ENCODE peak calls at places on chromosomes 2 and 18, in four cellular contexts. X, P, D and Z are unnamed samples.

GRCh38 chr2:99821572-99822369 is 320.6 kb downstream of the AFF3 start:
- DNase-seq in P (no peak), X (no peak), D (no peak), Z (no peak)

GRCh38 chr2:65076345-65076710 is 20.1 kb downstream of the CEP68 start:
- DNase-seq in D (no peak), P (no peak), X (no peak), Z (no peak)

GRCh38 chr18:71249791-71250190 is 960.9 kb downstream of the SOCS6 start:
- DNase-seq in P (no peak), X (no peak), D (no peak), Z (peak)

GRCh38 chr2:239816571-239816970 is 208.6 kb downstream of the NDUFA10 start:
- DNase-seq in D (no peak), P (no peak), X (no peak), Z (no peak)

GRCh38 chr18:48835745-48836191 is 115.0 kb downstream of the SMAD7 start:
- DNase-seq in X (no peak), P (no peak), D (no peak), Z (no peak)

GRCh38 chr2:177783835-177784448 is 288.6 kb downstream of the PDE11A start:
- DNase-seq in X (no peak), P (no peak), D (no peak), Z (peak)

GRCh38 chr2:128259585-128259984 is 59.1 kb downstream of the HS6ST1 start:
- DNase-seq in D (no peak), X (no peak), P (no peak), Z (no peak)

GRCh38 chr2:215635788-215636139 is 199.9 kb upstream of the FN1 start:
- DNase-seq in P (no peak), X (peak), D (no peak), Z (no peak)

GRCh38 chr18:50079571-50080295 is 115.2 kb downstream of the MYO5B start:
- DNase-seq in X (no peak), D (no peak), P (no peak), Z (no peak)

GRCh38 chr2:86038291-86039081 is 67.2 kb downstream of the POLR1A start:
- DNase-seq in X (no peak), D (no peak), P (no peak), Z (no peak)

GRCh38 chr2:88658318-88658717 is 31.1 kb upstream of the EIF2AK3 start:
- DNase-seq in X (no peak), P (no peak), D (no peak), Z (no peak)

GRCh38 chr2:30756051-30756719 is 51.1 kb downstream of the CAPN13 start:
- DNase-seq in X (peak), P (peak), D (no peak), Z (peak)

GRCh38 chr2:174553811-174554493 is 43.7 kb downstream of the WIPF1 start:
- DNase-seq in P (no peak), X (no peak), D (no peak), Z (no peak)

GRCh38 chr2:188414869-188415753 is 123.4 kb downstream of the GULP1 start:
- DNase-seq in D (no peak), X (no peak), P (no peak), Z (no peak)

GRCh38 chr18:32730068-32730467 is 42.8 kb downstream of the KLHL14 start:
- DNase-seq in D (no peak), P (no peak), X (no peak), Z (no peak)

GRCh38 chr2:221463235-221463896 is 108.7 kb downstream of the EPHA4 start:
- DNase-seq in P (no peak), X (no peak), D (no peak), Z (peak)

GRCh38 chr2:163644238-163644637 is 91.6 kb downstream of the FIGN start:
- DNase-seq in D (no peak), X (no peak), P (no peak), Z (no peak)

GRCh38 chr2:164920430-164920829 is 34.9 kb downstream of the SLC38A11 start:
- DNase-seq in X (peak), D (no peak), P (no peak), Z (no peak)
- TF ChIP-seq JUND in X (peak), D (no peak), P (no peak), Z (no peak)

DNA sequence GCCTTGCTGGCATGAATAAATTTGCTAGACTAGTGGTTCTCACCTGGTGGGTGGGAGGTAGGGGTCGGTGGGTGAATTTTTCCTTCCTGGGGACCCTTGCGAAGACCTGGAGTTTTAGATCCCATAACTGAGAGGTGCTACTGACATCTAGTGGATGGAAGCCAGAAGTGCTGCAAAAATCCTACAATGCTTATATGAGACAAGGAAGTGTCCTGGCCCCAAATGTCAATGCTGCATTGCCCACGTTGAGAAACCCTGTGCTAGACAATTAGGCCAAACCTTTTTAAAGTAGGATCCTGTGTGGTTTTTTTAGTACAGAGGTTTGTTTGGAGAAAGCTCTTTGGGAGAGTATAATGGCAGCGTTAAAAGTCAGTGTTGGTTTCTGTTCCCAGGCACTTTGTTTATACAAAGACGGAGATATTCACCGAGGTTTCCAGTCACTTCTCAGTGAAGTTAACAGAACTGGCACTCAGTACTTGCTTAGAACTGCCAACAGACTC is 9.6 kb downstream of the SERPINB8 start:
- DNase-seq in X (peak), P (peak), D (peak), Z (peak)
- TF ChIP-seq JUND in X (no peak), P (no peak), D (no peak), Z (no peak)

GRCh38 chr2:10172033-10172865 is 49.7 kb downstream of the RRM2 start:
- DNase-seq in P (no peak), D (no peak), X (no peak), Z (no peak)

GRCh38 chr2:10169053-10169578 is 46.6 kb downstream of the RRM2 start:
- DNase-seq in D (no peak), X (peak), P (no peak), Z (no peak)

GRCh38 chr2:10170256-10170655 is 47.7 kb downstream of the RRM2 start:
- DNase-seq in D (no peak), X (no peak), P (no peak), Z (no peak)

GRCh38 chr2:10169581-10169980 is 47.0 kb downstream of the RRM2 start:
- DNase-seq in P (no peak), D (no peak), X (no peak), Z (no peak)

DNA sequence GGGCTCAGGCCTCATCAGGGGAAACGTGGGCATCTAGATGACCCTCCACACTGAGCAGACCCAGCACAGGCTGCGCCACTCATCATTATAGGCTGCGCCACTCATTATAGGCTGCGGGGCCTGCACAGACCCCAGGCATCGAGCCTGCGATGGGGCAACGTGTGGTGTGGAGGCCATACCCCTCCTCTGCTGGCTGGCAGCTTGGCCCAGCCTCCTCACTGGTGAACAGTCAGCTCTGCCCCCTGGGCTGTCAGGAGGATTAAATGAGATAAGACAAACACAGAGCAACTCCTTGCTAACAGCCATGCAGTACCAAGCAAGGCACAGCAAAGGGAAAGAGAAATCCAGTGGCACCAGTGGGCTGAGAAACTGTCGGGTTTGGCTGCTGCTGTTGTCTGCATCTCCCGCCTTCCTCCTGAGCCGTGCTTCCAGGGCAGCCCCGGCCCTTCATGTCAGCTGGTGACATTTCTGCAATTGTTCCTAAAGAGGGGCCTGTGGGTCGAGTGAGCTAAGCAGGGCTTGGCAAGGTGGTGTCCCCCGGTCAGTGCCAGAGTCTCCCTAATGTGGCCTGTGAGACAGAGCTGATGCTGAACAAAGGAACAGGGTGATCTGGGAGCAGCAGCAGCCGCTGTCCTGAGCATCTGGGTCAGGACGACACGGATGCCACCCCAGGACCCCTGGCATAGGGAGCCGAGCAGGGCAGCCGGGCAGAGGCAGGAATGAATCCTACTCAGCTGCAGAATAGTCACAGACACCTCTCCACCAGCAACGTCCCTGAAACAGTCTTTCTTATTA is 48.7 kb downstream of the RRM2 start:
- DNase-seq in X (no peak), D (no peak), P (no peak), Z (no peak)
- TF ChIP-seq JUND in X (no peak), D (no peak), P (no peak), Z (no peak)

GRCh38 chr2:46306320-46306719 is 9.1 kb downstream of the EPAS1 start:
- DNase-seq in P (no peak), X (peak), D (peak), Z (no peak)

GRCh38 chr2:46308629-46309028 is 11.4 kb downstream of the EPAS1 start:
- DNase-seq in P (no peak), X (peak), D (no peak), Z (no peak)

GRCh38 chr2:46305767-46306166 is 8.6 kb downstream of the EPAS1 start:
- DNase-seq in D (no peak), X (no peak), P (no peak), Z (no peak)

GRCh38 chr2:46308081-46308480 is 10.9 kb downstream of the EPAS1 start:
- DNase-seq in X (no peak), P (no peak), D (no peak), Z (no peak)

DNA sequence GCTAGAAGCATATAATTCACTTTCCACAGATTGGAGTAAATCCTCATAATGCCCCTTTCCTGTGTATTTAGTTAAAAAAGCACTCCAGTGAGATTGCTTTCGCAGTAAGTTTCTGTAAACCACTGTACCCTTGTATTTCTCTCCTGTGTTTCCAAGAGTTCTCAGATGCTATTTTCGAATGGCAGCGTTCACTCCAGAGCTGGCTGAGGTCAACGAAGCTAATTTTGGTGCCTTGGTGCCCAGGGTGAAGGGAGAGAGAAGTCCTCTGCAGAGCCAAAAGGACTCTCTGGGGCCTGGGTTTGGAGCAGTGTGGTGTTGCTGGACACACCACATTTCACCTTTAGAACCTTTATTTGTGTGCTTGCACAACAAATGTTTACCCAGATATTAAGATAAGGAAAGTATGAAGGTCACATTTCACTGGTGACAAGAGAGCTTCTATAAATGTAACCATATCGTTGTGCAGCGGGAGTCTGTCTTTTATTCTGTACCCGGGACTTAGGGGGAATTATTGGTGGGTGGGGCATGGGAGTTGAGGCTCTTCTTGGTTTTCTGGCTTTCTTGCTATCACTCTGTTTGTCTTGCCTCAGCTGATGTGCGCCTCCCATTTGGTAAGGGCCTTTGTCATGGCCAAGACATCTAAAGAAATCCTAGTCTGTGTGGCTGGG is 9.9 kb downstream of the EPAS1 start:
- DNase-seq in P (no peak), X (peak), D (no peak), Z (no peak)
- TF ChIP-seq JUND in P (no peak), X (peak), D (no peak), Z (no peak)

GRCh38 chr2:133574620-133575019 is 6.4 kb upstream of the NCKAP5 start:
- DNase-seq in X (no peak), P (no peak), D (no peak), Z (no peak)

GRCh38 chr2:133581027-133581760 is 12.9 kb upstream of the NCKAP5 start:
- DNase-seq in D (no peak), X (no peak), P (no peak), Z (no peak)

GRCh38 chr2:133576714-133577113 is 8.5 kb upstream of the NCKAP5 start:
- DNase-seq in X (peak), D (no peak), P (no peak), Z (no peak)

GRCh38 chr2:133574186-133574585 is 5.9 kb upstream of the NCKAP5 start:
- DNase-seq in D (no peak), X (no peak), P (no peak), Z (no peak)

DNA sequence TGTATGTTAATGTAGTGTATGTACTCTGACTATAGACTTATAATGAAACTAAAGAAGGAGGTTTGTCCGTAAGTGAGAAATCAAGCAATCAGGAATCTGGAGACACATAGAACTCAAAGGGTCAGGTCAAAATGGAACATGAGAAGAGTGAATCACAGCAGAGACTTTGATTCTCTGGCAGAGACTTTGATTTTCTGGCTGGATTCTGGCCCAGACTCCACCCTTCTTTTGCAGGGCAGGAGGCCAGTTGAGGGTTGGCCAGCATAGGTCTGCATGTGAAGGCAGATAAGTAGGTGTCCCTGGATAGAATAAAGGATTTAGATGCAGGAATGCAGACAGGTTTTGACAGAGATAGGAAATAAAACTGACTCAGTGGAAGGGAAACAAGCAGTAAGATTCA is 11.0 kb upstream of the NCKAP5 start:
- DNase-seq in P (no peak), D (no peak), X (no peak), Z (no peak)
- TF ChIP-seq JUND in P (no peak), D (no peak), X (no peak), Z (no peak)

GRCh38 chr2:218432676-218433365 is 13.9 kb downstream of the VIL1 start:
- DNase-seq in D (no peak), X (no peak), P (no peak), Z (no peak)

GRCh38 chr2:218436992-218437391 is 18.1 kb downstream of the VIL1 start:
- DNase-seq in P (no peak), X (no peak), D (no peak), Z (no peak)

GRCh38 chr2:218434456-218434855 is 15.5 kb downstream of the VIL1 start:
- DNase-seq in D (no peak), X (no peak), P (no peak), Z (no peak)

GRCh38 chr2:218437969-218438368 is 19.0 kb downstream of the VIL1 start:
- DNase-seq in P (no peak), D (no peak), X (no peak), Z (no peak)

GRCh38 chr2:218435003-218435982 is 16.4 kb downstream of the VIL1 start:
- DNase-seq in D (no peak), P (no peak), X (no peak), Z (no peak)
- TF ChIP-seq JUND in D (no peak), P (no peak), X (no peak), Z (no peak)

GRCh38 chr2:63484901-63485300 is 103.4 kb downstream of the WDPCP start:
- DNase-seq in X (no peak), P (no peak), D (no peak), Z (no peak)

GRCh38 chr2:63488118-63488713 is 100.1 kb downstream of the WDPCP start:
- DNase-seq in X (peak), D (peak), P (peak), Z (no peak)

GRCh38 chr2:63484481-63484880 is 103.8 kb downstream of the WDPCP start:
- DNase-seq in P (no peak), D (no peak), X (no peak), Z (no peak)

GRCh38 chr2:63486861-63487290 is 101.4 kb downstream of the WDPCP start:
- DNase-seq in D (no peak), P (no peak), X (no peak), Z (no peak)
- TF ChIP-seq JUND in D (no peak), P (no peak), X (no peak), Z (no peak)

GRCh38 chr2:149075868-149076267 is 37.4 kb downstream of the LYPD6B start:
- DNase-seq in D (no peak), P (no peak), X (no peak), Z (no peak)
- TF ChIP-seq JUND in D (no peak), P (no peak), X (no peak), Z (no peak)

DNA sequence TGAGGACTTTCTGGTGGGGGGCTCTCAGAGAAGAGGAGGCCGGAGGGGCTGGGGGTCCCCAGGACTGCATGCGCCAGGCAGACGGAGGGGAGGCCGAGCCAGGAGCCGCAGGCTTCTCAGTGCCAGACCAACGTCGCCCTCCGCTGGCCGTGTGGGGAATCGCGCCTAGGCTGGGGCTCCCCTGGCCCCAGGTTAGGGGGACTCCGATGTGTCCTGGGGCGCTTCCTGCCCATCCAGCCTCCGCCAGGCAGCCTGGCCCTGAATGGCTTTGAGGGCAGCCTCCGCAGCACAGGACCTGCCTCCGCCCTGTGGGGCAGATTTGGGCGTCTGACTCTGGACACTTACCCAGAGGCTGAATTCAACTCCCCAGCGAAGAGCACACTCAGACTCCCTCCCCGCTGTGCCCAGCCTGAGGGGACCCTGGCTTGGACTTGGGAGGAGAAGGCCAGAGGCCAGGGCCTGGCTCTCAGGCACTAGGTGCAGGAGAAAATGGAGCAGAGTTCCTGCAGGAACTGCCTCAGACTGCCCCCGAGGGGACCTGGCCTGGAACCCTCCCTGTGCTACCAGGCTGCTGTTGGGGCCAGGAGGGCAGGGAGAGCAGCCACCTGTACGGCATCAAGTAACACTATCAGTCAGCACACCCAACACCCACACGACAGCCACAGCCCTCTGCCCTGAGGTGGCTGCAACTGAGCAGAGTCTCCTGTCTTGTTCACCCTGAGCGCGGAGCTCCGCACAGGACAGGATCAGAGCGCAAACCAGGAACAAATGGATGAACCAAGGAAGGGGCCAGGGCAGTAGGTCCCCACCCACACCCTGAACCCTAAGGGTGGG is 621 bp upstream of the TEKT4 start:
- DNase-seq in P (peak), D (no peak), X (peak), Z (no peak)
- TF ChIP-seq JUND in P (no peak), D (no peak), X (no peak), Z (no peak)

GRCh38 chr2:11646530-11646929 is 23.5 kb downstream of the NTSR2 start:
- DNase-seq in D (no peak), X (no peak), P (no peak), Z (no peak)
- TF ChIP-seq JUND in D (no peak), X (no peak), P (no peak), Z (no peak)